ENCODE peak calls at places on chromosome 4, in ten cellular contexts. One of them, this sample, is unnamed.

GRCh38 chr4:37068580-37068979 is 176.0 kb upstream of the NWD2 start:
- DNase-seq in omental fat pad: no peak
- DNase-seq in GM13976: no peak
- DNase-seq in nephron progenitor cell: peak; percentile 4
- DNase-seq in cardiac muscle cell: no peak
- DNase-seq in endodermal cell: peak; percentile 89
- DNase-seq in neural progenitor cell: peak; percentile 59
- DNase-seq in upper lobe of right lung: no peak
- DNase-seq in HFFc6: no peak
- DNase-seq in BJ: no peak
- DNase-seq in this sample: no peak

GRCh38 chr4:39855909-39856512 is 121.7 kb downstream of the PDS5A start:
- DNase-seq in BJ: no peak
- DNase-seq in nephron progenitor cell: no peak
- DNase-seq in neural progenitor cell: no peak
- DNase-seq in cardiac muscle cell: peak; percentile 13
- DNase-seq in HFFc6: peak; percentile 55
- DNase-seq in endodermal cell: no peak
- DNase-seq in GM13976: no peak
- DNase-seq in upper lobe of right lung: no peak
- DNase-seq in omental fat pad: no peak
- DNase-seq in this sample: peak; percentile 26

GRCh38 chr4:183797445-183798248 is 107.5 kb upstream of the STOX2 start:
- DNase-seq in HFFc6: no peak
- DNase-seq in omental fat pad: no peak
- DNase-seq in BJ: no peak
- DNase-seq in GM13976: peak; percentile 46
- DNase-seq in endodermal cell: peak; percentile 87
- DNase-seq in upper lobe of right lung: peak; percentile 84
- DNase-seq in nephron progenitor cell: peak; percentile 70
- DNase-seq in cardiac muscle cell: peak; percentile 29
- DNase-seq in neural progenitor cell: peak; percentile 73
- DNase-seq in this sample: peak; percentile 4

GRCh38 chr4:40736910-40737309 is 12.8 kb upstream of the NSUN7 start:
- DNase-seq in neural progenitor cell: peak; percentile 34
- DNase-seq in omental fat pad: no peak
- DNase-seq in HFFc6: peak; percentile 9
- DNase-seq in upper lobe of right lung: no peak
- DNase-seq in BJ: no peak
- DNase-seq in cardiac muscle cell: peak; percentile 72
- DNase-seq in nephron progenitor cell: no peak
- DNase-seq in endodermal cell: no peak
- DNase-seq in GM13976: peak; percentile 65
- DNase-seq in this sample: peak; percentile 42

GRCh38 chr4:188949608-188950007 is 810.4 kb downstream of the TRIML1 start:
- DNase-seq in neural progenitor cell: no peak
- DNase-seq in cardiac muscle cell: no peak
- DNase-seq in BJ: no peak
- DNase-seq in upper lobe of right lung: no peak
- DNase-seq in HFFc6: no peak
- DNase-seq in endodermal cell: no peak
- DNase-seq in GM13976: no peak
- DNase-seq in omental fat pad: no peak
- DNase-seq in nephron progenitor cell: no peak
- DNase-seq in this sample: no peak

GRCh38 chr4:137510866-137511265 is 21.4 kb downstream of the PCDH18 start:
- DNase-seq in upper lobe of right lung: no peak
- DNase-seq in HFFc6: peak; percentile 91
- DNase-seq in nephron progenitor cell: no peak
- DNase-seq in endodermal cell: no peak
- DNase-seq in GM13976: no peak
- DNase-seq in cardiac muscle cell: peak; percentile 97
- DNase-seq in omental fat pad: no peak
- DNase-seq in neural progenitor cell: no peak
- DNase-seq in BJ: peak; percentile 69
- DNase-seq in this sample: peak; percentile 93

GRCh38 chr4:101853691-101854090 is 63.2 kb downstream of the BANK1 start:
- DNase-seq in neural progenitor cell: no peak
- DNase-seq in endodermal cell: no peak
- DNase-seq in GM13976: no peak
- DNase-seq in cardiac muscle cell: no peak
- DNase-seq in omental fat pad: no peak
- DNase-seq in BJ: no peak
- DNase-seq in nephron progenitor cell: no peak
- DNase-seq in upper lobe of right lung: no peak
- DNase-seq in HFFc6: no peak
- DNase-seq in this sample: no peak

GRCh38 chr4:6257243-6258025 is 12.2 kb upstream of the WFS1 start:
- DNase-seq in omental fat pad: no peak
- DNase-seq in cardiac muscle cell: no peak
- DNase-seq in GM13976: no peak
- DNase-seq in neural progenitor cell: peak; percentile 34
- DNase-seq in HFFc6: no peak
- DNase-seq in BJ: no peak
- DNase-seq in upper lobe of right lung: peak; percentile 78
- DNase-seq in nephron progenitor cell: no peak
- DNase-seq in endodermal cell: peak; percentile 86
- DNase-seq in this sample: no peak

GRCh38 chr4:178356725-178357124 is 914.5 kb upstream of the AGA start:
- DNase-seq in omental fat pad: no peak
- DNase-seq in neural progenitor cell: no peak
- DNase-seq in nephron progenitor cell: no peak
- DNase-seq in cardiac muscle cell: no peak
- DNase-seq in BJ: no peak
- DNase-seq in endodermal cell: no peak
- DNase-seq in GM13976: no peak
- DNase-seq in upper lobe of right lung: no peak
- DNase-seq in HFFc6: no peak
- DNase-seq in this sample: no peak

GRCh38 chr4:121229993-121230392 is 65.9 kb upstream of the TNIP3 start:
- DNase-seq in BJ: no peak
- DNase-seq in HFFc6: no peak
- DNase-seq in neural progenitor cell: no peak
- DNase-seq in nephron progenitor cell: no peak
- DNase-seq in GM13976: no peak
- DNase-seq in endodermal cell: no peak
- DNase-seq in upper lobe of right lung: no peak
- DNase-seq in omental fat pad: no peak
- DNase-seq in cardiac muscle cell: no peak
- DNase-seq in this sample: no peak

GRCh38 chr4:8591626-8592365 is 769 bp upstream of the CPZ start:
- DNase-seq in nephron progenitor cell: no peak
- DNase-seq in omental fat pad: no peak
- DNase-seq in endodermal cell: peak; percentile 70
- DNase-seq in cardiac muscle cell: no peak
- DNase-seq in BJ: no peak
- DNase-seq in GM13976: no peak
- DNase-seq in neural progenitor cell: peak; percentile 36
- DNase-seq in upper lobe of right lung: no peak
- DNase-seq in HFFc6: no peak
- DNase-seq in this sample: no peak

GRCh38 chr4:8593268-8594096 is 917 bp downstream of the CPZ start:
- DNase-seq in BJ: no peak
- DNase-seq in HFFc6: no peak
- DNase-seq in nephron progenitor cell: peak; percentile 34
- DNase-seq in endodermal cell: peak; percentile 75
- DNase-seq in omental fat pad: no peak
- DNase-seq in cardiac muscle cell: no peak
- DNase-seq in neural progenitor cell: peak; percentile 44
- DNase-seq in GM13976: no peak
- DNase-seq in upper lobe of right lung: no peak
- DNase-seq in this sample: peak; percentile 36

GRCh38 chr4:8594097-8595038 is 1.8 kb downstream of the CPZ start:
- DNase-seq in cardiac muscle cell: peak; percentile 80
- DNase-seq in endodermal cell: peak; percentile 89
- DNase-seq in neural progenitor cell: peak; percentile 93
- DNase-seq in omental fat pad: no peak
- DNase-seq in HFFc6: peak; percentile 72
- DNase-seq in nephron progenitor cell: peak; percentile 70
- DNase-seq in upper lobe of right lung: no peak
- DNase-seq in GM13976: peak; percentile 87
- DNase-seq in BJ: peak; percentile 17
- DNase-seq in this sample: peak; percentile 85

GRCh38 chr4:8591114-8591513 is 1.5 kb upstream of the CPZ start:
- DNase-seq in BJ: no peak
- DNase-seq in nephron progenitor cell: no peak
- DNase-seq in neural progenitor cell: no peak
- DNase-seq in HFFc6: no peak
- DNase-seq in endodermal cell: no peak
- DNase-seq in GM13976: no peak
- DNase-seq in cardiac muscle cell: no peak
- DNase-seq in upper lobe of right lung: no peak
- DNase-seq in omental fat pad: no peak
- DNase-seq in this sample: no peak

GRCh38 chr4:8592366-8593267 is at the start of gene CPZ:
- DNase-seq in BJ: peak; percentile 5
- DNase-seq in endodermal cell: peak; percentile 92
- DNase-seq in upper lobe of right lung: no peak
- DNase-seq in neural progenitor cell: peak; percentile 88
- DNase-seq in cardiac muscle cell: peak; percentile 44
- DNase-seq in HFFc6: no peak
- DNase-seq in nephron progenitor cell: peak; percentile 83
- DNase-seq in GM13976: no peak
- DNase-seq in omental fat pad: no peak
- DNase-seq in this sample: peak; percentile 69
- TF ChIP-seq CTCF in BJ: no peak
- TF ChIP-seq CTCF in endodermal cell: no peak
- TF ChIP-seq CTCF in upper lobe of right lung: no peak
- TF ChIP-seq CTCF in neural progenitor cell: no peak
- TF ChIP-seq CTCF in cardiac muscle cell: no peak
- TF ChIP-seq CTCF in HFFc6: no peak
- TF ChIP-seq CTCF in nephron progenitor cell: no peak
- TF ChIP-seq CTCF in GM13976: no peak
- TF ChIP-seq CTCF in omental fat pad: no peak
- TF ChIP-seq CTCF in this sample: no peak

GRCh38 chr4:89482248-89482647 is 174.6 kb upstream of the GPRIN3 start:
- DNase-seq in omental fat pad: no peak
- DNase-seq in GM13976: peak; percentile 41
- DNase-seq in neural progenitor cell: peak; percentile 61
- DNase-seq in upper lobe of right lung: no peak
- DNase-seq in nephron progenitor cell: no peak
- DNase-seq in cardiac muscle cell: peak; percentile 54
- DNase-seq in endodermal cell: peak; percentile 73
- DNase-seq in HFFc6: peak; percentile 37
- DNase-seq in BJ: no peak
- DNase-seq in this sample: peak; percentile 54
- TF ChIP-seq CTCF in omental fat pad: no peak
- TF ChIP-seq CTCF in GM13976: peak; percentile 28
- TF ChIP-seq CTCF in neural progenitor cell: peak; percentile 55
- TF ChIP-seq CTCF in upper lobe of right lung: peak; percentile 37
- TF ChIP-seq CTCF in nephron progenitor cell: no peak
- TF ChIP-seq CTCF in cardiac muscle cell: peak; percentile 25
- TF ChIP-seq CTCF in endodermal cell: peak; percentile 76
- TF ChIP-seq CTCF in HFFc6: peak; percentile 47
- TF ChIP-seq CTCF in BJ: no peak
- TF ChIP-seq CTCF in this sample: peak; percentile 46

GRCh38 chr4:54971474-54971950 is 153.9 kb downstream of the KDR start:
- DNase-seq in cardiac muscle cell: peak; percentile 74
- DNase-seq in BJ: no peak
- DNase-seq in HFFc6: peak; percentile 20
- DNase-seq in nephron progenitor cell: peak; percentile 27
- DNase-seq in neural progenitor cell: peak; percentile 60
- DNase-seq in endodermal cell: peak; percentile 65
- DNase-seq in GM13976: peak; percentile 25
- DNase-seq in upper lobe of right lung: no peak
- DNase-seq in omental fat pad: no peak
- DNase-seq in this sample: peak; percentile 59

DNA sequence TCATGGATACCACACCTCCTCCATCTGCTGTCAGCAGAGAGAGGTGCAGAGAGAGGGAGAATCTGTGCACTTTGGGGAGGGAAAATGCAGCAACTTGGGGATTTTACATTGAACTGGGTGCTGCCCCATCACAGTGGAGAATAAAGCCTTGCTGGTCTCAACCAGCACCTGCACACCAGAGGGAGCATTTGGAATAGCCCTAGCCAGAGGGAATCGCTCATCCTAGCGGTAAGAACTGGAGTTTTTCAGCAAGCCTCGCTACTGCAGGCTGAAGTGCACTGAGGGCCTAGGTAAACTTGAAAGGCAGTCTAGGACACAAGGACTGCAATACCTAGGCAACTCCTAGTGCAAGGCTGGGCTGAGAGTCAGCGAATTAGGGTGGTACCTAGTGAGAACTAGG is 148.7 kb downstream of the KDR start:
- DNase-seq in upper lobe of right lung: no peak
- DNase-seq in nephron progenitor cell: no peak
- DNase-seq in cardiac muscle cell: no peak
- DNase-seq in endodermal cell: peak; percentile 86
- DNase-seq in omental fat pad: no peak
- DNase-seq in GM13976: no peak
- DNase-seq in HFFc6: no peak
- DNase-seq in BJ: no peak
- DNase-seq in neural progenitor cell: peak; percentile 42
- DNase-seq in this sample: no peak
- TF ChIP-seq CTCF in upper lobe of right lung: no peak
- TF ChIP-seq CTCF in nephron progenitor cell: no peak
- TF ChIP-seq CTCF in cardiac muscle cell: no peak
- TF ChIP-seq CTCF in endodermal cell: peak; percentile 88
- TF ChIP-seq CTCF in omental fat pad: no peak
- TF ChIP-seq CTCF in GM13976: no peak
- TF ChIP-seq CTCF in HFFc6: no peak
- TF ChIP-seq CTCF in BJ: no peak
- TF ChIP-seq CTCF in neural progenitor cell: peak; percentile 44
- TF ChIP-seq CTCF in this sample: no peak

GRCh38 chr4:70705146-70705855 is 16.5 kb upstream of the RUFY3 start:
- DNase-seq in upper lobe of right lung: peak; percentile 94
- DNase-seq in GM13976: peak; percentile 85
- DNase-seq in neural progenitor cell: peak; percentile 89
- DNase-seq in cardiac muscle cell: peak; percentile 71
- DNase-seq in nephron progenitor cell: peak; percentile 72
- DNase-seq in endodermal cell: peak; percentile 90
- DNase-seq in HFFc6: peak; percentile 26
- DNase-seq in BJ: no peak
- DNase-seq in omental fat pad: peak; percentile 60
- DNase-seq in this sample: peak; percentile 82

GRCh38 chr4:70706516-70706915 is 15.2 kb upstream of the RUFY3 start:
- DNase-seq in endodermal cell: no peak
- DNase-seq in omental fat pad: no peak
- DNase-seq in HFFc6: no peak
- DNase-seq in cardiac muscle cell: peak; percentile 7
- DNase-seq in nephron progenitor cell: no peak
- DNase-seq in neural progenitor cell: peak; percentile 12
- DNase-seq in upper lobe of right lung: no peak
- DNase-seq in BJ: no peak
- DNase-seq in GM13976: no peak
- DNase-seq in this sample: peak; percentile 21

GRCh38 chr4:70703695-70704332 is 15.5 kb downstream of the UTP3 start:
- DNase-seq in GM13976: no peak
- DNase-seq in omental fat pad: no peak
- DNase-seq in HFFc6: peak; percentile 48
- DNase-seq in cardiac muscle cell: peak; percentile 38
- DNase-seq in endodermal cell: no peak
- DNase-seq in neural progenitor cell: peak; percentile 64
- DNase-seq in BJ: no peak
- DNase-seq in nephron progenitor cell: no peak
- DNase-seq in upper lobe of right lung: no peak
- DNase-seq in this sample: peak; percentile 69

GRCh38 chr4:70704333-70705145 is 16.2 kb downstream of the UTP3 start:
- DNase-seq in endodermal cell: peak; percentile 95
- DNase-seq in HFFc6: peak; percentile 23
- DNase-seq in omental fat pad: peak; percentile 53
- DNase-seq in GM13976: peak; percentile 85
- DNase-seq in upper lobe of right lung: peak; percentile 95
- DNase-seq in BJ: no peak
- DNase-seq in nephron progenitor cell: peak; percentile 88
- DNase-seq in neural progenitor cell: peak; percentile 95
- DNase-seq in cardiac muscle cell: peak; percentile 71
- DNase-seq in this sample: peak; percentile 75

GRCh38 chr4:70705856-70706461 is 15.8 kb upstream of the RUFY3 start:
- DNase-seq in GM13976: no peak
- DNase-seq in BJ: peak; percentile 74
- DNase-seq in cardiac muscle cell: no peak
- DNase-seq in HFFc6: peak; percentile 85
- DNase-seq in upper lobe of right lung: no peak
- DNase-seq in nephron progenitor cell: no peak
- DNase-seq in neural progenitor cell: no peak
- DNase-seq in endodermal cell: no peak
- DNase-seq in omental fat pad: no peak
- DNase-seq in this sample: no peak
- TF ChIP-seq CTCF in GM13976: no peak
- TF ChIP-seq CTCF in BJ: no peak
- TF ChIP-seq CTCF in cardiac muscle cell: no peak
- TF ChIP-seq CTCF in HFFc6: no peak
- TF ChIP-seq CTCF in upper lobe of right lung: no peak
- TF ChIP-seq CTCF in nephron progenitor cell: no peak
- TF ChIP-seq CTCF in neural progenitor cell: no peak
- TF ChIP-seq CTCF in endodermal cell: no peak
- TF ChIP-seq CTCF in omental fat pad: no peak
- TF ChIP-seq CTCF in this sample: no peak

This sample was measured in fibroblast of villous mesenchyme.